ENCODE peak calls at places on chromosomes 3 and 15, in four cellular contexts. One of them, this sample, is unnamed.

GRCh38 chr3:139564290-139564861 is 24.8 kb upstream of the RBP1 start:
- DNase-seq in GM10248: no peak
- DNase-seq in adrenal gland: no peak
- DNase-seq in smooth muscle cell of the brain vasculature: no peak
- DNase-seq in this sample: no peak

GRCh38 chr3:181709537-181710279 is 2.0 kb upstream of the SOX2 start:
- DNase-seq in GM10248: no peak
- DNase-seq in adrenal gland: peak; percentile 71
- DNase-seq in smooth muscle cell of the brain vasculature: no peak
- DNase-seq in this sample: peak; percentile 22

GRCh38 chr3:48680811-48681540 is 4.7 kb downstream of the NCKIPSD start:
- DNase-seq in GM10248: no peak
- DNase-seq in adrenal gland: no peak
- DNase-seq in smooth muscle cell of the brain vasculature: no peak
- DNase-seq in this sample: no peak

GRCh38 chr15:55796321-55796965 is 53.5 kb upstream of the PRTG start:
- DNase-seq in GM10248: no peak
- DNase-seq in adrenal gland: no peak
- DNase-seq in smooth muscle cell of the brain vasculature: no peak
- DNase-seq in this sample: peak; percentile 67

GRCh38 chr3:183249006-183249718 is 3.9 kb upstream of the B3GNT5 start:
- DNase-seq in GM10248: no peak
- DNase-seq in adrenal gland: no peak
- DNase-seq in smooth muscle cell of the brain vasculature: no peak
- DNase-seq in this sample: no peak

GRCh38 chr3:140597364-140597763 is 80.5 kb upstream of the TRIM42 start:
- DNase-seq in GM10248: no peak
- DNase-seq in adrenal gland: no peak
- DNase-seq in smooth muscle cell of the brain vasculature: no peak
- DNase-seq in this sample: no peak

GRCh38 chr3:25558796-25559195 is 105.9 kb downstream of the TOP2B start:
- DNase-seq in GM10248: no peak
- DNase-seq in adrenal gland: no peak
- DNase-seq in smooth muscle cell of the brain vasculature: no peak
- DNase-seq in this sample: no peak

GRCh38 chr3:46228259-46229222 is 13.7 kb upstream of the CCR3 start:
- DNase-seq in GM10248: no peak
- DNase-seq in adrenal gland: no peak
- DNase-seq in smooth muscle cell of the brain vasculature: no peak
- DNase-seq in this sample: peak; percentile 80

GRCh38 chr3:40971191-40972168 is 227.8 kb upstream of the CTNNB1 start:
- DNase-seq in GM10248: peak; percentile 75
- DNase-seq in adrenal gland: peak; percentile 88
- DNase-seq in smooth muscle cell of the brain vasculature: peak; percentile 95
- DNase-seq in this sample: peak; percentile 98

GRCh38 chr15:59616390-59616789 is 4.8 kb downstream of the GCNT3 start:
- DNase-seq in GM10248: no peak
- DNase-seq in adrenal gland: no peak
- DNase-seq in smooth muscle cell of the brain vasculature: no peak
- DNase-seq in this sample: no peak

GRCh38 chr15:73628976-73629854 is 4.0 kb downstream of the NPTN start:
- DNase-seq in GM10248: no peak
- DNase-seq in adrenal gland: no peak
- DNase-seq in smooth muscle cell of the brain vasculature: no peak
- DNase-seq in this sample: no peak

GRCh38 chr3:127410137-127410488 is 122.3 kb upstream of the PRR20G start:
- DNase-seq in GM10248: no peak
- DNase-seq in adrenal gland: no peak
- DNase-seq in smooth muscle cell of the brain vasculature: no peak
- DNase-seq in this sample: no peak

GRCh38 chr15:48415036-48415886 is 84.0 kb downstream of the DUT start:
- DNase-seq in GM10248: no peak
- DNase-seq in adrenal gland: no peak
- DNase-seq in smooth muscle cell of the brain vasculature: no peak
- DNase-seq in this sample: peak; percentile 25

GRCh38 chr3:21642433-21642832 is 108.6 kb downstream of the ZNF385D start:
- DNase-seq in GM10248: no peak
- DNase-seq in adrenal gland: no peak
- DNase-seq in smooth muscle cell of the brain vasculature: no peak
- DNase-seq in this sample: peak; percentile 24

GRCh38 chr3:67083277-67083676 is 85.2 kb downstream of the KBTBD8 start:
- DNase-seq in GM10248: no peak
- DNase-seq in adrenal gland: no peak
- DNase-seq in smooth muscle cell of the brain vasculature: no peak
- DNase-seq in this sample: peak; percentile 22

GRCh38 chr3:119524931-119525662 is 26.8 kb downstream of the TIMMDC1 start:
- DNase-seq in GM10248: no peak
- DNase-seq in adrenal gland: no peak
- DNase-seq in smooth muscle cell of the brain vasculature: no peak
- DNase-seq in this sample: peak; percentile 20

GRCh38 chr3:183123891-183124290 is 24.6 kb upstream of the MCCC1 start:
- DNase-seq in GM10248: no peak
- DNase-seq in adrenal gland: no peak
- DNase-seq in smooth muscle cell of the brain vasculature: no peak
- DNase-seq in this sample: no peak

GRCh38 chr3:87780808-87781207 is 278.0 kb downstream of the CGGBP1 start:
- DNase-seq in GM10248: no peak
- DNase-seq in adrenal gland: no peak
- DNase-seq in smooth muscle cell of the brain vasculature: no peak
- DNase-seq in this sample: no peak

GRCh38 chr3:53195602-53196574 is 34.9 kb downstream of the PRKCD start:
- DNase-seq in GM10248: peak; percentile 83
- DNase-seq in adrenal gland: peak; percentile 47
- DNase-seq in smooth muscle cell of the brain vasculature: no peak
- DNase-seq in this sample: peak; percentile 17

GRCh38 chr15:85582719-85583089 is 202.3 kb downstream of the AKAP13 start:
- DNase-seq in GM10248: peak; percentile 44
- DNase-seq in adrenal gland: peak; percentile 69
- DNase-seq in smooth muscle cell of the brain vasculature: no peak
- DNase-seq in this sample: peak; percentile 89

GRCh38 chr15:35078221-35078915 is 6.7 kb downstream of the NANOGP8 start:
- DNase-seq in GM10248: peak; percentile 65
- DNase-seq in adrenal gland: peak; percentile 28
- DNase-seq in smooth muscle cell of the brain vasculature: peak; percentile 20
- DNase-seq in this sample: peak; percentile 44

GRCh38 chr3:151976211-151977050 is 103.0 kb downstream of the SUCNR1 start:
- DNase-seq in GM10248: no peak
- DNase-seq in adrenal gland: no peak
- DNase-seq in smooth muscle cell of the brain vasculature: peak; percentile 71
- DNase-seq in this sample: peak; percentile 99

GRCh38 chr3:58151637-58152036 is 59.1 kb downstream of the DNASE1L3 start:
- DNase-seq in GM10248: no peak
- DNase-seq in adrenal gland: peak; percentile 65
- DNase-seq in smooth muscle cell of the brain vasculature: no peak
- DNase-seq in this sample: no peak

GRCh38 chr3:4963669-4964589 is 15.3 kb upstream of the BHLHE40 start:
- DNase-seq in GM10248: no peak
- DNase-seq in adrenal gland: no peak
- DNase-seq in smooth muscle cell of the brain vasculature: no peak
- DNase-seq in this sample: no peak

GRCh38 chr3:64495413-64495812 is 192.4 kb downstream of the ADAMTS9 start:
- DNase-seq in GM10248: no peak
- DNase-seq in adrenal gland: no peak
- DNase-seq in smooth muscle cell of the brain vasculature: no peak
- DNase-seq in this sample: no peak

GRCh38 chr15:51869074-51869425 is 39.6 kb downstream of the TMOD3 start:
- DNase-seq in GM10248: no peak
- DNase-seq in adrenal gland: peak; percentile 29
- DNase-seq in smooth muscle cell of the brain vasculature: peak; percentile 75
- DNase-seq in this sample: peak; percentile 80

GRCh38 chr3:138470687-138471086 is 36.3 kb downstream of the ESYT3 start:
- DNase-seq in GM10248: no peak
- DNase-seq in adrenal gland: no peak
- DNase-seq in smooth muscle cell of the brain vasculature: no peak
- DNase-seq in this sample: no peak